ENCODE peak calls at places on chromosomes 2 and 18, in seven cellular contexts. K, S, H, N, L, I and T are unnamed samples.

GRCh38 chr18:4641969-4642368 is 186.9 kb upstream of the DLGAP1 start:
- DNase-seq in K (no peak), H (no peak), S (no peak), I (no peak), N (no peak), L (no peak), T (no peak)

GRCh38 chr2:216056739-216057138 is 24.9 kb downstream of the PECR start:
- DNase-seq in L (no peak), K (no peak), I (no peak), N (no peak), S (no peak), H (no peak), T (no peak)

GRCh38 chr2:55130849-55131248 is 80.6 kb upstream of the RTN4 start:
- DNase-seq in H (no peak), L (no peak), I (no peak), N (no peak), S (no peak), K (no peak), T (no peak)

GRCh38 chr2:111667542-111668273 is 216.3 kb downstream of the ANAPC1 start:
- DNase-seq in L (no peak), H (no peak), K (peak), I (no peak), S (peak), N (no peak), T (no peak)

GRCh38 chr18:12086677-12087482 is 6.8 kb upstream of the ANKRD62 start:
- DNase-seq in S (no peak), K (no peak), N (peak), I (no peak), H (no peak), L (no peak), T (no peak)

GRCh38 chr2:17538844-17539554 is 1.5 kb upstream of the VSNL1 start:
- DNase-seq in N (peak), L (no peak), I (peak), S (peak), K (peak), H (peak), T (no peak)

GRCh38 chr2:932320-933221 is 18.1 kb upstream of the SNTG2 start:
- DNase-seq in L (no peak), I (no peak), H (no peak), N (no peak), S (no peak), K (no peak), T (no peak)

GRCh38 chr2:212001280-212001679 is 537.3 kb downstream of the ERBB4 start:
- DNase-seq in K (no peak), N (no peak), I (no peak), S (no peak), H (no peak), L (no peak), T (no peak)

GRCh38 chr2:48346124-48346536 is 183.8 kb upstream of the STON1 start:
- DNase-seq in L (peak), N (peak), K (peak), I (peak), H (peak), S (peak), T (no peak)

GRCh38 chr2:181876614-181877063 is 14.9 kb upstream of the ITPRID2 start:
- DNase-seq in I (peak), L (no peak), K (no peak), H (no peak), S (peak), N (no peak), T (no peak)

GRCh38 chr2:170842785-170843184 is 26.1 kb downstream of the GAD1 start:
- DNase-seq in H (no peak), K (no peak), I (no peak), L (no peak), N (no peak), S (no peak), T (no peak)

GRCh38 chr2:71945133-71945959 is 202.3 kb downstream of the CYP26B1 start:
- DNase-seq in L (no peak), K (no peak), N (no peak), S (no peak), I (no peak), H (no peak), T (no peak)

GRCh38 chr2:9802576-9802993 is 40.7 kb upstream of the TAF1B start:
- DNase-seq in K (no peak), H (no peak), I (peak), S (no peak), L (peak), N (no peak), T (no peak)

GRCh38 chr2:40274284-40274683 is 177.6 kb downstream of the SLC8A1 start:
- DNase-seq in S (no peak), K (no peak), N (no peak), H (no peak), L (no peak), I (no peak), T (no peak)

GRCh38 chr2:168773719-168774521 is 28.5 kb upstream of the NOSTRIN start:
- DNase-seq in H (peak), N (peak), S (peak), I (peak), L (no peak), K (peak), T (no peak)

GRCh38 chr2:146031158-146031557 is 1511.2 kb upstream of the ZEB2 start:
- DNase-seq in L (no peak), S (peak), I (no peak), H (no peak), K (no peak), N (no peak), T (no peak)

GRCh38 chr18:11981633-11982366 is 493 bp downstream of the IMPA2 start:
- DNase-seq in N (peak), I (peak), K (peak), L (no peak), H (peak), S (peak), T (no peak)

GRCh38 chr2:100125641-100126040 is 16.7 kb downstream of the AFF3 start:
- DNase-seq in N (no peak), S (no peak), L (no peak), K (peak), H (no peak), I (no peak), T (no peak)

DNA sequence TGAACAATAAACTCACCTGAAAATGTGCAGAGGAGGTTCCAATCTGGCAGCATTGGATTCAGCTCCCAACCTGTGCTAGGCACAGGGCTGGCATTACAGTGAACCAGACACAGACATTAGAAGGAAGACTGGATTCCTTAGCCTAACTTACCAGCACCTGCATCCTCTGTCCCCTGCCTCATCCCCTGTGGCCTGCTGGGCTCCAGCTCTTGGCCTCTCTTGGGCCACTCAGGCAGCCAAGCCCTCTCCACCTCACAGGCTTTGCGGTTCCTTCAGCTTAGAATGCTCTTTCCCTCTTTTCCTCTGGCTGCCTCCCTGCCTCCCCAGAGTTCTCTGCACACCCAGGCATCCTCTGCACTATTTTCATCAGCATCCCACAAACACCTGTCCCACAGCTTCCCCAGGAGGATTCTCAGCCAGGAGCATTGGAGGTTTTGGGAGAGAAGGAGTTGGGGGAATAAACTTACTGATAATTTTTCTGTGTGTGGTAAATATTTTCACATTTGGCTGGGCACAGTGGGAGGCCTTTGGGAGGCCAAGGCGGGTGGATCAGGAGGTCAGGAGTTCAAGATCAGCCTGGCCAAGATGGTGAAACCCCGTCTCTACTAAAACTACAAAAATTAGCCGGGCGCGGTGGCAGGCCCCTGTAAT is 132.0 kb downstream of the INHBB start:
- DNase-seq in K (no peak), N (no peak), I (no peak), S (no peak), L (no peak), H (no peak), T (no peak)
- H3K27ac ChIP-seq in K (no peak), N (no peak), I (no peak), S (no peak), L (no peak), H (no peak), T (no peak)

DNA sequence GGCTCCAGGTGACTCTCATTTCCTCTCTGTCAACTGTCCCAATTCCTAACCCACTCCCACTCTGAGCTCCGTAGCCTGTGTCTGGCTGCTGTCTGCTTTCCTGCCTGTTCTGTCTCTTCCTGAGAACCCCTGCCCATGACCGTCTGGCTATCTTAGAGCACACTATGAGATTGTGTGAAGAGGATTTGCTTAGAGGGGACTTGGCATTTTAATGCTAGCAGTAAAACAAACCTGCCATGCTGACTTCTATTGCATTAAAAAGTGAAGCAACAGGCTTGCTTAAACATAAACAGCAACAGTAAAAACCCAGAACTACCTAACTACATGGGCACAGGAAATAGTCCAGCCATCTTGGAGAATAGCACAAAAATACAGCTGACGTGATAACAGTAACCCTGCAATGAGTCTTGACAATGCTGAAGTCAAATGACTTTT is 234.8 kb downstream of the PRKCE start:
- DNase-seq in K (no peak), I (no peak), H (no peak), S (no peak), N (no peak), L (no peak), T (no peak)
- H3K27ac ChIP-seq in K (no peak), I (peak), H (peak), S (no peak), N (no peak), L (no peak), T (no peak)

GRCh38 chr2:44237221-44237620 is 38.1 kb upstream of the SLC3A1 start:
- DNase-seq in H (no peak), N (no peak), L (no peak), S (no peak), I (no peak), K (no peak), T (no peak)
- H3K27ac ChIP-seq in H (no peak), N (no peak), L (no peak), S (no peak), I (peak), K (no peak), T (no peak)

GRCh38 chr2:198203306-198203705 is 398.9 kb downstream of the PLCL1 start:
- DNase-seq in N (no peak), H (no peak), S (no peak), L (no peak), K (no peak), I (no peak), T (no peak)
- H3K27ac ChIP-seq in N (no peak), H (no peak), S (no peak), L (peak), K (no peak), I (no peak), T (no peak)